ENCODE peak calls at places on chromosome 10, in five cellular contexts. T is PC-3, Q is MM.1S, F is HCT116, K is SK-N-SH. O is an unnamed sample.

GRCh38 chr10:8059191-8059936 is 4.9 kb downstream of the GATA3 start:
- DNase-seq in Q (no peak), F (no peak), T (no peak), K (no peak), O (peak)

GRCh38 chr10:28250782-28251181 is 52.1 kb downstream of the MPP7 start:
- DNase-seq in K (no peak), T (peak), F (no peak), Q (peak), O (no peak)

GRCh38 chr10:5512881-5513698 is 11.7 kb upstream of the CALML3 start:
- DNase-seq in F (no peak), T (no peak), Q (no peak), K (no peak), O (no peak)

GRCh38 chr10:79487296-79488194 is 24.8 kb upstream of the EIF5AL1 start:
- DNase-seq in T (peak), K (peak), F (peak), Q (peak), O (peak)

GRCh38 chr10:126501828-126502227 is 113.6 kb upstream of the ADAM12 start:
- DNase-seq in K (no peak), F (no peak), Q (no peak), T (no peak), O (no peak)

GRCh38 chr10:46545861-46546590 is 10.4 kb downstream of the GPRIN2 start:
- DNase-seq in T (no peak), F (no peak), Q (no peak), K (peak), O (no peak)

GRCh38 chr10:46526682-46527038 is 29.8 kb downstream of the GPRIN2 start:
- DNase-seq in F (no peak), T (peak), K (peak), Q (no peak), O (no peak)

GRCh38 chr10:79079490-79080355 is 11.0 kb downstream of the ZMIZ1 start:
- DNase-seq in T (peak), K (no peak), Q (no peak), F (no peak), O (no peak)

GRCh38 chr10:48564466-48565150 is 40.3 kb downstream of the ARHGAP22 start:
- DNase-seq in F (no peak), K (no peak), T (no peak), Q (no peak), O (no peak)

GRCh38 chr10:122390679-122391078 is 16.2 kb downstream of the PLEKHA1 start:
- DNase-seq in K (no peak), F (no peak), T (no peak), Q (no peak), O (no peak)

DNA sequence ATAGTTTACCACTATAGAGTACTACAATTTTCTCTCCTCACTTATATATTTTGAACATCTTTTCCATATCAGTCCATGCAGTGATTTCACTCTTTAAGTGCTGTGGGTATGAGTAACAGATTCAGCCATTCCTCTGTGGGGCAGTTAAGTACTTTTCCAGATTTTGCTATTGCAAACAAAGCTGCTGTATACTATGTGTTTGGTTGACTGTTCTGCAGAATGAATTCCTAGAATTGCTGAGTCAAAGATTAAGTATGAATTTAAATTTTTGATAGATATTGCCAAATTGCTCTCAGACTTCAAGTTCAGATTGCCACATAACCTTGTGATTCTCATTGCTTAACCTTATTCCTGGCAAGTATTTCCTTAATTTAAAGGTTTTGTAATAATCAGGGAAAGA is 21.6 kb upstream of the SAR1A start:
- DNase-seq in Q (no peak), K (no peak), F (no peak), T (peak), O (no peak)
- TF ChIP-seq EZH2phosphoT487 in Q (no peak), K (no peak), F (no peak), T (no peak), O (no peak)

GRCh38 chr10:129498680-129499079 is 31.6 kb downstream of the MGMT start:
- DNase-seq in T (no peak), Q (no peak), F (no peak), K (no peak), O (no peak)
- TF ChIP-seq CTCF in T (no peak), Q (no peak), F (peak), K (no peak), O (no peak)

GRCh38 chr10:55098452-55098851 is 297.4 kb upstream of the PCDH15 start:
- DNase-seq in T (no peak), Q (no peak), F (no peak), K (no peak), O (no peak)
- H3K9ac ChIP-seq in T (no peak), Q (no peak), F (no peak), K (no peak), O (no peak)

DNA sequence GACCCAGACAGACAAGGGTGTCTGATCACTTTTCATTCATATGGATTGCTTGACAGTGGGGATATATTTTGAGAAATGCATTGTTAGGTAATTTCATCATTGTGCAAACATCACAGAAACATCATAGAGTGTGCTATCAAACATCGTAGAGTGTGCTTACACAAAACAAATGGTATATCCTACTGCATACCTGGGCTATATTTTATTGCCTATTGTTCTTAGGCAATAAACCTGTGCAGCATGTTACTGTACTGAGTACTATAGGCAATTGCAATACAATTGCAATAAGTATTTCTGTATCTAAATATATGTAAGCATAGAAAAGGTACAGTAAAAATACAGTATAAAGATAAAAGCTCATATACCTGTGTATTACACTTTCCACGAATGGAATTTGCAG is 319.1 kb downstream of the KIF20B start:
- DNase-seq in Q (no peak), F (no peak), T (peak), K (no peak), O (no peak)
- TF ChIP-seq EZH2phosphoT487 in Q (no peak), F (no peak), T (no peak), K (no peak), O (no peak)

GRCh38 chr10:74206727-74207126 is 55.7 kb downstream of the ADK start:
- DNase-seq in T (peak), K (no peak), Q (no peak), F (no peak), O (no peak)

GRCh38 chr10:74199315-74199714 is 48.3 kb downstream of the ADK start:
- DNase-seq in T (no peak), Q (no peak), F (no peak), K (no peak), O (no peak)

GRCh38 chr10:74208081-74208480 is 57.1 kb downstream of the ADK start:
- DNase-seq in T (peak), F (no peak), Q (no peak), K (no peak), O (peak)

GRCh38 chr10:74207681-74208080 is 56.7 kb downstream of the ADK start:
- DNase-seq in Q (no peak), T (no peak), F (no peak), K (no peak), O (no peak)

GRCh38 chr10:74202356-74202755 is 51.3 kb downstream of the ADK start:
- DNase-seq in K (no peak), Q (no peak), F (no peak), T (no peak), O (no peak)
- TF ChIP-seq CTCF in K (no peak), Q (no peak), F (no peak), T (no peak), O (no peak)

GRCh38 chr10:59657724-59658123 is 51.9 kb downstream of the SLC16A9 start:
- DNase-seq in T (peak), Q (no peak), F (no peak), K (no peak), O (no peak)

GRCh38 chr10:59651902-59652301 is 57.7 kb downstream of the SLC16A9 start:
- DNase-seq in K (no peak), F (no peak), Q (no peak), T (no peak), O (no peak)

GRCh38 chr10:59649606-59650346 is 59.9 kb downstream of the SLC16A9 start:
- DNase-seq in T (no peak), Q (no peak), K (no peak), F (no peak), O (no peak)

GRCh38 chr10:59655309-59655708 is 54.3 kb downstream of the SLC16A9 start:
- DNase-seq in T (peak), Q (no peak), F (no peak), K (no peak), O (no peak)

DNA sequence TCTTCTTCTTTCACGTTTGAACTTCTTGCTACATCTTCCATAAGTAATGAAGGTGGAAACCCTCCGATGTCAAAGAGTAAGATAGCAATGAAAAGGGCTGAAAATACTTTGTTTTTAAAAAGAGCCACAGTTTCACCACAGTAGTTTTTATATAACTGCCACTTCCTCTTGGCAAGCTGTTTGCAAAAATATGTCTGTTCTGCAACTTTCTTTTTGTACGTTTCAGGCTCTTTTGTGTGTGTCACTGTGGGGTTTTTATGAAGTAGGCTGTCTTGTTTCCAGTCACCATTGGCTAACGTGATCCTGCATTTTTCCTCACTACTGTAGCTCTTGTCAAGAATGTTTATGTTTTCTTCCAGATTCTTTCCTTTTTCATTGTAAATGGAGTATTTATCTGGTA is 55.6 kb downstream of the SLC16A9 start:
- DNase-seq in F (no peak), K (no peak), T (no peak), Q (peak), O (no peak)
- H3K9ac ChIP-seq in F (no peak), K (no peak), T (no peak), Q (peak), O (no peak)

O was measured in neural progenitor cell.